ENCODE peak calls at places on chromosomes 3 and 15, in five cellular contexts. X, G, I, U and Z are unnamed samples.

GRCh38 chr3:128307029-128307633 is 153.8 kb downstream of the EEFSEC start:
- DNase-seq in U (no peak), X (no peak), G (no peak), I (no peak), Z (no peak)

GRCh38 chr3:147521646-147522045 is 112.5 kb downstream of the ZIC1 start:
- DNase-seq in X (no peak), U (no peak), I (no peak), G (no peak), Z (no peak)

GRCh38 chr15:90787881-90788280 is 70.7 kb downstream of the BLM start:
- DNase-seq in G (no peak), X (no peak), U (no peak), I (no peak), Z (no peak)

GRCh38 chr3:7788881-7789280 is 712.7 kb upstream of the LMCD1 start:
- DNase-seq in U (no peak), G (no peak), X (no peak), I (no peak), Z (no peak)

GRCh38 chr3:159800434-159801121 is 188.1 kb upstream of the IL12A start:
- DNase-seq in X (no peak), G (no peak), U (no peak), I (no peak), Z (no peak)

GRCh38 chr15:27762471-27762870 is 336.6 kb downstream of the OCA2 start:
- DNase-seq in U (no peak), X (no peak), G (no peak), I (no peak), Z (no peak)

GRCh38 chr3:69329897-69330296 is 56.0 kb downstream of the FRMD4B start:
- DNase-seq in X (no peak), U (no peak), I (no peak), G (no peak), Z (no peak)

GRCh38 chr3:123767020-123767394 is 117.1 kb downstream of the MYLK start:
- DNase-seq in X (no peak), G (no peak), U (no peak), I (no peak), Z (no peak)

GRCh38 chr3:9146367-9147071 is 102.9 kb downstream of the SRGAP3 start:
- DNase-seq in I (peak), G (no peak), X (no peak), U (no peak), Z (no peak)

GRCh38 chr15:64013179-64014043 is 32.9 kb downstream of the DAPK2 start:
- DNase-seq in G (no peak), I (no peak), U (no peak), X (peak), Z (no peak)

GRCh38 chr3:151282921-151283320 is 4.6 kb upstream of the P2RY14 start:
- DNase-seq in U (no peak), I (peak), G (peak), X (no peak), Z (no peak)

GRCh38 chr15:38073278-38073930 is 139.0 kb downstream of the TMCO5A start:
- DNase-seq in X (no peak), G (no peak), I (no peak), U (no peak), Z (no peak)

GRCh38 chr15:71294251-71294635 is 179.0 kb downstream of the THSD4 start:
- DNase-seq in I (no peak), G (no peak), U (no peak), X (no peak), Z (no peak)

GRCh38 chr15:71291723-71292122 is 176.5 kb downstream of the THSD4 start:
- DNase-seq in X (no peak), I (peak), U (no peak), G (no peak), Z (no peak)

GRCh38 chr15:71290002-71290401 is 174.7 kb downstream of the THSD4 start:
- DNase-seq in I (no peak), U (no peak), G (no peak), X (no peak), Z (no peak)

GRCh38 chr15:71288348-71288955 is 173.2 kb downstream of the THSD4 start:
- DNase-seq in I (no peak), G (no peak), X (no peak), U (no peak), Z (no peak)

GRCh38 chr15:71291247-71291646 is 176.0 kb downstream of the THSD4 start:
- DNase-seq in I (no peak), G (no peak), U (no peak), X (no peak), Z (no peak)
- H3K27ac ChIP-seq in I (no peak), G (peak), U (no peak), X (no peak), Z (peak)

GRCh38 chr3:172515130-172515918 is 7.9 kb downstream of the TNFSF10 start:
- DNase-seq in I (no peak), U (no peak), G (no peak), X (no peak), Z (no peak)

GRCh38 chr3:172514678-172515077 is 8.6 kb downstream of the TNFSF10 start:
- DNase-seq in X (no peak), G (no peak), U (no peak), I (no peak), Z (no peak)

GRCh38 chr3:172511783-172512357 is 11.4 kb downstream of the TNFSF10 start:
- DNase-seq in I (no peak), G (no peak), X (no peak), U (no peak), Z (no peak)

GRCh38 chr3:172512363-172512762 is 10.9 kb downstream of the TNFSF10 start:
- DNase-seq in U (peak), I (no peak), G (no peak), X (peak), Z (peak)

DNA sequence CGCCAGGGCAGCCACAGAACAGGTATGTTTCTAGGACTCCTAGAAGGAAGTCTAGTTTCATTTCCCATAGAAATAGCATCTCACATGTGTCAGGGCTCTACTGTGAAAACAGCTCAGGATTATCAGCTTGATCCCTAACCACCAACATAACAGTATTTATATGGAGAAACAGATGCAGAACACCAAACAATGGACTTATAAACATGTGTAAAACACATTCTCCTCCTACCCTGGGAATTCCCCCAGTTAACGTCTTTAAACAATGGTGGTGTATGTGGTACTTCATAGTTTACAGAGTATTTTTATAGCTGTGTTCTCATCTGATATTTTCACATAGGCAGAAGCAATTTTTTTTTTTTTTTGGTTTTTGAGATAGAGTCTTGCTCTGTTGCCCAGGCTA is 9.7 kb downstream of the TNFSF10 start:
- DNase-seq in U (no peak), I (no peak), G (no peak), X (no peak), Z (no peak)
- H3K4me3 ChIP-seq in U (no peak), I (no peak), G (no peak), X (no peak), Z (no peak)

GRCh38 chr3:87792193-87792531 is 266.6 kb downstream of the CGGBP1 start:
- DNase-seq in I (no peak), X (no peak), U (no peak), G (no peak), Z (no peak)

GRCh38 chr3:87793322-87793877 is 265.4 kb downstream of the CGGBP1 start:
- DNase-seq in I (no peak), G (no peak), U (no peak), X (no peak), Z (no peak)

GRCh38 chr3:87791248-87792027 is 267.4 kb downstream of the CGGBP1 start:
- DNase-seq in U (no peak), I (no peak), G (no peak), X (no peak), Z (no peak)

GRCh38 chr3:87796137-87796899 is 262.5 kb downstream of the CGGBP1 start:
- DNase-seq in I (no peak), X (no peak), U (no peak), G (no peak), Z (no peak)

DNA sequence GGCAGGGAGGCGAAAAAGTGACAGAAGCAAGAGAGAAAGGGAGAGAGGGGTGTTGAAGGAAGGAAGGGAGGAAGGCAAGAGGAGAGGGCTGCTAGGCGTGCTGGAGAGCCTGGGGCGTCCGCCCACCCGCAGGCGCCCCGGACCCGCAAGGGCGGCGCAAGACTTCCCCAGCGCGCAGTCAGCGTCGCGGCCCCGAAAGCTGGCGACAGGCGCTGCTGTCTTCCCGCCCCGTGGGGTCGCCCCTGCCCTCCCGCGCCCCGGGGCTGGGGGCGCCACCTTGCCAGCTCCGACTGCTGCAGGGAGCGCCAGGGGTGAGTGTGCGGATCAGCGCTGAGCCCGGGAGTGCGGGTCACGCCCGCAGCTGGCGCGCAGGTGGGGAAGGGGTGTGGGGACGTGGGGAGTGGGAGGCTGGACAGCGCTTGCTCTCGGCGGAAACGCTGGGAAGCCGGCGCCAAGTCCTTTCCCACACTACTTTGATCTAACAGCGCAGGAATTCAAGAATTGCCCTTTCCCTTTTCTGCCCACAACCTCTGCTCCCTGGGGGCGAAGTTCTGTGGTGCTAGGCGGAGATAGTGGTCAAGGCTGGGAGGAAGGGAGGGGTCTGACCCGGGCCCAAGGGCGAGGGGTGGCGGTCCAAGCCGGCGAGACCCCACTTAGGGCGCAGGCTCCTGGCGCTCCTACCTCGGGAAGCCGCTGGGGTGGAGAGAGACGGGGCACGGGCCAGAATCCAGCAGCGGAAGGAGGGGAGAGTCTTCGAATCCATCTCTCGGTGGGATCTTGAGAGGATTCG is 266.1 kb downstream of the CGGBP1 start:
- DNase-seq in X (no peak), G (peak), I (no peak), U (no peak), Z (no peak)
- H3K27ac ChIP-seq in X (peak), G (peak), I (no peak), U (no peak), Z (no peak)

DNA sequence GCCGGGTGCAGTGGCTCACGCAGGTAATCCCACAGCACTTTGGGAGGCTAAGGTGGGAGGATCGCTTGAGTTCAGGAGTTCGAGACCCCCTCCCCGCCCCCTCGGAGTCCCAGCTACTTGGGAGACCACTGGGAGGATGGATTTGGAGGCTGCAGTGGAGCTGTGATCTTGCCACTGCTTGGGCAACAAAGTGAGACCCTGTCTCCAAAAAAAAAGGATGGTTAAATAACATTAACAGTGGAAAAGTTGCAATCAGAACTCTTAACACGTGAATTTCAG is 1.4 kb upstream of the TMEM87A start:
- DNase-seq in U (no peak), G (no peak), I (no peak), X (no peak), Z (no peak)
- H3K4me3 ChIP-seq in U (peak), G (peak), I (peak), X (peak), Z (peak)

DNA sequence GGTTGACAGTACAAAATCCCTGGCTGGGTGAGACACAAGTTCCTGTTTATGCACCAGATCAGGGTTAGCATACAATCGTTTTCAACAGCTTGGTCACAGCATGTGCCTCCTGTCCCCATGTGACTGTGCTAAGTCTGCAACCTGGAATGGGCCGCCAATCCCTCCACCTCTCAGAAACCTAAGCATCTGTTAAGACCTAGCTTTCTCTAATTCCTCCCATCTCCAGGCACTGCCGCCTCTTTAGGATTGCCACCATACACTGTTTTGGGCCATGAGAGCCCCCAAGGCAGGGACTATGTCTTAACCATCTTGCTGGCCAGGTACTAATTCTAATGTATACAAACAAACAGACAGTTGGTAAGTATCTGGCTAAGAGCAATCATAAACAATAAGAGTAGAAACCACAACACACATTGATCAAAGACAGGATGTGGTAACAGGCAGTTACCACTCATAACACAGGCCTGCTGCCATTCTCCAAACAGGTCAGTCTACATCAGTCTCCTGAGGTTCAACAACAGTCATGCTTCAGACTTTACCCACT is 25.6 kb downstream of the SEC22C start:
- DNase-seq in U (no peak), G (no peak), X (no peak), I (peak), Z (no peak)
- H3K27ac ChIP-seq in U (no peak), G (no peak), X (no peak), I (peak), Z (no peak)

DNA sequence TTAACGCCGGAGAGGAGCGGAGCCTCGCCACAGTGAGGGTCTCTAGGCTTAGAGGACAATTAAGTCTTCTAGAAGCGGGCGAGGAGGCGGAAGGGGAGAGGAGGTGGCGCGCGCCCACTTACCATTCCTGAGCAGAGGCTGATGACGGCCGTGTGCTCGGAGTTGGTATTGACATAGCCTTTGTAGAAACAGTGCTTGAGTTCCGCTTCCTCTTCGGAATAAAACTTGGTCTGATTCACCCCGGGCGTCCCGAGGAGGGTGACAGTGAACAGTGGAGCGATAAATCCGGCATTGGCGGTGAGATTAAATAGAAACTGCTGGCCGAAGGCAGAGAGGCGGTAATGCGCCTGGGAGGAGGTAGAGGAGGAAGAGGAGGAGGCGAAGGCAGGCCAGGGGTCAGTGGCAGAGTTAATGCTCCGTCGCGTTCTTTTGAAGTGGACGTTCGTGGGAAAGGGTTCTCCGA is 1.3 kb downstream of the ADAMTS9 start:
- DNase-seq in G (peak), X (no peak), U (no peak), I (no peak), Z (no peak)
- H3K4me3 ChIP-seq in G (peak), X (peak), U (peak), I (no peak), Z (peak)

GRCh38 chr3:132787616-132788015 is 65.4 kb upstream of the NPHP3 start:
- DNase-seq in X (no peak), G (no peak), I (no peak), U (no peak), Z (no peak)
- H3K27ac ChIP-seq in X (peak), G (no peak), I (no peak), U (peak), Z (peak)

GRCh38 chr3:183518446-183519185 is 36.9 kb downstream of the KLHL6 start:
- DNase-seq in U (no peak), X (no peak), G (no peak), I (no peak), Z (no peak)
- H3K4me3 ChIP-seq in U (no peak), X (no peak), G (no peak), I (no peak), Z (no peak)

GRCh38 chr3:174957081-174957480 is 97.9 kb downstream of the NAALADL2 start:
- DNase-seq in U (no peak), X (no peak), I (no peak), G (no peak), Z (no peak)
- H3K27ac ChIP-seq in U (peak), X (no peak), I (no peak), G (no peak), Z (peak)